ENCODE peak calls at places on chromosome 21, in eight cellular contexts. V, J, R, B, K, S, H and A are unnamed samples.
A peak's percentile ranks its signal among the peaks of the same experiment; 100 is the strongest.

GRCh38 chr21:23977971-23978370 is 1629.3 kb downstream of the MRPL39 start:
- DNase-seq in V (no peak), J (no peak), R (no peak), B (no peak), K (no peak), S (no peak), H (no peak), A (no peak)

GRCh38 chr21:45324430-45325205 is 36.9 kb upstream of the POFUT2 start:
- DNase-seq in V (no peak), J (no peak), R (no peak), B (no peak), K (no peak), S (peak; percentile 61), H (no peak), A (no peak)

GRCh38 chr21:22554690-22555316 is 1556.6 kb downstream of the NCAM2 start:
- DNase-seq in V (no peak), J (no peak), R (no peak), B (no peak), K (no peak), S (no peak), H (no peak), A (no peak)

GRCh38 chr21:42683371-42684108 is 30.1 kb downstream of the PDE9A start:
- DNase-seq in V (no peak), J (no peak), R (no peak), B (no peak), K (no peak), S (no peak), H (no peak), A (no peak)

GRCh38 chr21:42199488-42200463 is 19.2 kb upstream of the ABCG1 start:
- DNase-seq in V (peak; percentile 79), J (no peak), R (peak; percentile 85), B (no peak), K (peak; percentile 56), S (no peak), H (peak; percentile 68), A (peak; percentile 49)

GRCh38 chr21:23638131-23638530 is 1969.2 kb downstream of the MRPL39 start:
- DNase-seq in V (no peak), J (no peak), R (no peak), B (no peak), K (no peak), S (no peak), H (no peak), A (no peak)

GRCh38 chr21:38166214-38166547 is 90.6 kb upstream of the KCNJ15 start:
- DNase-seq in V (no peak), J (no peak), R (peak; percentile 12), B (no peak), K (no peak), S (peak; percentile 8), H (no peak), A (no peak)

GRCh38 chr21:38679531-38679930 is 126.2 kb upstream of the ETS2 start:
- DNase-seq in V (no peak), J (no peak), R (peak; percentile 83), B (no peak), K (no peak), S (no peak), H (no peak), A (peak; percentile 63)

GRCh38 chr21:40386301-40386911 is 460.6 kb downstream of the DSCAM start:
- DNase-seq in V (peak; percentile 7), J (peak; percentile 1), R (peak; percentile 12), B (no peak), K (peak; percentile 86), S (peak; percentile 78), H (peak; percentile 71), A (peak; percentile 49)

DNA sequence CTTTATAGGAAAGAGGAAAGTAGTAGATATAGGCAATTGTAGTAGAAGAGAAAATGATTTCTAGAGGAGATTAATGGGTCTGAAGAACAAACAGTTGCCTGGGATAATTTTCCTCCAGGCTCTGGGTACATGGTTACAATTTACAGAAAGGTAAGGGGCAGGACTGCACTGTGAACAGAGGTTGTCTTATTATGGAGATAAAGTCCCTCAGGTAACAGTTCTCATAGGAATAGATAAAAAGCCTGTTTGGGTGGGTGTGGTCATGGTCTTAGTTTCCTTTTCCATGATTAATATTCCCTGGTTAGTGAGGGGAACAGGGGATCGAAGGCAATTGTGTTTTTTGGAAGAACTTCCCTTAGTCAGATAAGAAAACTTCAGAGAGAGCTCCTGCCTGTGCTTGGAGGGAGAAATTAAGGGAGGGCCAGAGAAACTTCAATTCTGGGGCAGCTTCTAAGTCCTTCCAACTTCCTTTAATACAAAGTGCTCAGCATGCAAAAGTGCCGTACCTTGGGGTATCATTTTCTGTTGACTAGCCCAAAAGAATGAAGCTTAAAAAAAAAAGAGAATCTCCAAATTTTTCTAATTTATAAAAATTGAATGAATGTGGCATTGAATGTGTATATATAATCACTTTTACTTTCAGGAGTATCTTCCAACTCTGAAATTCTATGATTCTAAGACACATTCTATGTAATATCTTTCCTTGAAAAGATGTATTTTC is 295.4 kb upstream of the USP25 start:
- DNase-seq in V (no peak), J (no peak), R (no peak), B (no peak), K (no peak), S (no peak), H (no peak), A (no peak)
- H3K9me3 ChIP-seq in V (no peaks in the 10 kb centered on the region), J (no peaks in the 10 kb centered on the region), R (no peaks in the 10 kb centered on the region), B (peaks cover 5% of the 10 kb centered on the region), K (no peaks in the 10 kb centered on the region), S (no peaks in the 10 kb centered on the region), H (no peaks in the 10 kb centered on the region), A (no peaks in the 10 kb centered on the region)

GRCh38 chr21:15227919-15228318 is 163.1 kb upstream of the NRIP1 start:
- DNase-seq in V (no peak), J (no peak), R (no peak), B (no peak), K (no peak), S (no peak), H (no peak), A (no peak)
- H3K9me2 ChIP-seq in V (no peaks in the 10 kb centered on the region), J (no peaks in the 10 kb centered on the region), R (no peaks in the 10 kb centered on the region), B (no peaks in the 10 kb centered on the region), K (no peaks in the 10 kb centered on the region), S (no peaks in the 10 kb centered on the region), H (no peaks in the 10 kb centered on the region), A (no peaks in the 10 kb centered on the region)

GRCh38 chr21:26966360-26966977 is 419 bp downstream of the ADAMTS5 start:
- DNase-seq in V (no peak), J (no peak), R (peak; percentile 73), B (no peak), K (peak; percentile 25), S (no peak), H (no peak), A (no peak)
- H3K4me3 ChIP-seq in V (no peak overlapping the region), J (no peak overlapping the region), R (peak overlapping the region; percentile 81), B (no peak overlapping the region), K (peak overlapping the region; percentile 70), S (peak overlapping the region; percentile 77), H (no peak overlapping the region), A (peak overlapping the region; percentile 63)

DNA sequence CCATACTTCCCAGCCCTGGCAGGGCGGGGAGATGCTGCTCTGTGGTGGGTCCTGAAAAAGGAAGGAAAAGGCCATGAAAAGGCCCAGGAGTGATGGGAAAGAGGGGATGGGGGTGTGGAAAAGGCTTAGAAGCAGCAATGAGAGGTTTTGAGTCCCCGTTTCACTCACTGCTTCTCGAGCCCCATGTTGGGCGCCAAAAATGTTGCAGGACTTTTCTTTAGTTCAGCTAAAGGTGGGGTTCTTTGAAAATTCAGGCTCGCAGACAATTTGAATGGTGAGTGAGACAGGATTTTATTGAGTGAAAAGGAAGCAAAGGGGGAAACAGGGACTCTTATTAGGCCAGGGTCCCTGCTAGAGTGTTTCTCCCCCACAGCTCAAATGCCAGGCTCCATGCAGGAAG is 93.1 kb downstream of the MRPS6 start:
- DNase-seq in V (peak; percentile 12), J (no peak), R (no peak), B (no peak), K (no peak), S (no peak), H (peak; percentile 47), A (no peak)
- H3K9me3 ChIP-seq in V (peaks cover 29% of the 10 kb centered on the region), J (no peaks in the 10 kb centered on the region), R (peaks cover 2% of the 10 kb centered on the region), B (peaks cover 34% of the 10 kb centered on the region), K (peaks cover 43% of the 10 kb centered on the region), S (peaks cover 24% of the 10 kb centered on the region), H (peaks cover 43% of the 10 kb centered on the region), A (peaks cover 31% of the 10 kb centered on the region)

GRCh38 chr21:15199940-15200339 is 135.1 kb upstream of the NRIP1 start:
- DNase-seq in V (no peak), J (no peak), R (no peak), B (no peak), K (no peak), S (no peak), H (no peak), A (no peak)
- H3K9me2 ChIP-seq in V (no peaks in the 10 kb centered on the region), J (no peaks in the 10 kb centered on the region), R (no peaks in the 10 kb centered on the region), B (no peaks in the 10 kb centered on the region), K (no peaks in the 10 kb centered on the region), S (no peaks in the 10 kb centered on the region), H (no peaks in the 10 kb centered on the region), A (no peaks in the 10 kb centered on the region)

DNA sequence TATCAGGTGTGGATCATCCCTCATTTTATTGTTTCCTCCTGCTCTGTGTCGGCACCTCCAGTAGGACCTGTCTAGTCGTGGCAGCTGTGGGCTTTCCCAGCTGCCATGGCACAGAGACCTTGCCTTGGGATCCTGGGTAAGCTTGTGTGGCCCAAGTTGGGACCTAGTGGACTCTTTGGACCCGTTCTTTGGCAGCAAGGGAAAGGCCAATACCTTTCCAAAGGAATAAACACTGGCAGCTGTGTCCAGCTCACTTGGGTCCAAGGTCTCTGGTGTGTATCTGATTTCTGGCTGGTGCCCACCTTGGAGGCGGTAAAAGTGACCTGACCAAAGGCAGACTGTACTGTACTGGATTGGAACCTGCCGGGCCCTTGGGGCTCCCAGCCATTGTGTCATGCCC is 21.8 kb downstream of the DIP2A start:
- DNase-seq in V (no peak), J (no peak), R (no peak), B (no peak), K (no peak), S (no peak), H (no peak), A (no peak)
- H3K4me3 ChIP-seq in V (no peak overlapping the region), J (no peak overlapping the region), R (no peak overlapping the region), B (no peak overlapping the region), K (no peak overlapping the region), S (no peak overlapping the region), H (no peak overlapping the region), A (no peak overlapping the region)

DNA sequence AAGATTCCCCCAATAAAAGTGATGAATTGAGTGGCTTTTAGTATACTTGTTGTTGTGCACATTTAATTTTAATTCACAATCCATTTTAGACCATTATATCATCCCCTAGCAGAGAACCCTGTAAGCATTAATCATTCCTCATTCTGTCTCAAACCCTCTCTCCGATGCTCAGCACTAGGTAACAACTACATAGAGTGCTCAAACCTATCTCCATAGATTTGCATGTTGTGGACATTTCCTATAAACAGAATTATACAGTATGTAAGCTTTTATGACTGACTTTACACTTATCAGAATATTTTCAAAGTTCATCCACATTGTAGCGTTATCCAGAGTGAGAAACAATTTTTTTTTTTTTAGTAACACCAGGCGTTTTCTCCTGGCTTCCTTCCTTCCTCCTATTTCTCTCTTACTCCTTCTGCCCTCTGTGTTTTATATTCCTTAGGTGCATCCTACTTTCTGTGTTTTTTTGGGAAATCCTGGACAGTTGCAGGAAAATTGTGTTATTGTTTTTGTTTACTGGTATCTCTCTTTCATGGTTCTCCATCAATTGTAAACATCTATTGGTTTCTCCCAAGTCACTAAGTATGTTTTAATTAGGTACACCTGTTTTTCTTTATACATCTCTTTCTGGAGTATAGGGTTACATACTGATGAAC is 1528.0 kb upstream of the TPTE start:
- DNase-seq in V (no peak), J (no peak), R (no peak), B (no peak), K (no peak), S (no peak), H (peak; percentile 39), A (peak; percentile 4)
- H3K9me3 ChIP-seq in V (peaks cover 56% of the 10 kb centered on the region), J (no peaks in the 10 kb centered on the region), R (no peaks in the 10 kb centered on the region), B (peaks cover 41% of the 10 kb centered on the region), K (peaks cover 24% of the 10 kb centered on the region), S (no peaks in the 10 kb centered on the region), H (peaks cover 76% of the 10 kb centered on the region), A (no peaks in the 10 kb centered on the region)